ENCODE peak calls at places on chromosomes 16 and 17, in nine cellular contexts. L, U, W, J, E, I, Z, F and M are unnamed samples.

GRCh38 chr17:79985361-79985760 is 50.3 kb downstream of the TBC1D16 start:
- DNase-seq in L (no peak), U (no peak), W (no peak), J (no peak), E (no peak), I (no peak), Z (no peak), F (no peak), M (peak; percentile 68)

GRCh38 chr16:59633996-59634579 is 900.0 kb upstream of the GOT2 start:
- DNase-seq in L (no peak), U (no peak), W (no peak), J (no peak), E (no peak), I (no peak), Z (peak; percentile 50), F (no peak), M (no peak)

GRCh38 chr17:18984273-18985114 is 20.1 kb downstream of the FAM83G start:
- DNase-seq in L (no peak), U (no peak), W (no peak), J (no peak), E (no peak), I (no peak), Z (no peak), F (peak; percentile 35), M (no peak)

GRCh38 chr16:27114006-27114405 is 47.3 kb downstream of the C16orf82 start:
- DNase-seq in L (peak; percentile 25), U (no peak), W (no peak), J (no peak), E (no peak), I (no peak), Z (no peak), F (no peak), M (no peak)

GRCh38 chr16:86664518-86665318 is 86.4 kb downstream of the FOXL1 start:
- DNase-seq in L (no peak), U (no peak), W (peak; percentile 67), J (peak; percentile 4), E (peak; percentile 22), I (no peak), Z (peak; percentile 85), F (no peak), M (no peak)

GRCh38 chr16:6725634-6726331 is 606.9 kb upstream of the RBFOX1 start:
- DNase-seq in L (no peak), U (no peak), W (no peak), J (no peak), E (no peak), I (no peak), Z (no peak), F (no peak), M (no peak)

GRCh38 chr17:74603746-74604145 is 11.7 kb upstream of the CD300LD start:
- DNase-seq in L (no peak), U (no peak), W (no peak), J (no peak), E (no peak), I (no peak), Z (no peak), F (no peak), M (no peak)

GRCh38 chr17:35588196-35588920 is 1.2 kb downstream of the AP2B1 start:
- DNase-seq in L (no peak), U (no peak), W (peak; percentile 92), J (no peak), E (no peak), I (no peak), Z (peak; percentile 54), F (no peak), M (no peak)

GRCh38 chr16:87457724-87458423 is 35.0 kb downstream of the ZCCHC14 start:
- DNase-seq in L (no peak), U (no peak), W (no peak), J (no peak), E (peak; percentile 27), I (no peak), Z (peak; percentile 90), F (no peak), M (no peak)

GRCh38 chr17:83058478-83059167 is 20.8 kb upstream of the METRNL start:
- DNase-seq in L (peak; percentile 45), U (no peak), W (no peak), J (no peak), E (no peak), I (no peak), Z (no peak), F (no peak), M (peak; percentile 67)

DNA sequence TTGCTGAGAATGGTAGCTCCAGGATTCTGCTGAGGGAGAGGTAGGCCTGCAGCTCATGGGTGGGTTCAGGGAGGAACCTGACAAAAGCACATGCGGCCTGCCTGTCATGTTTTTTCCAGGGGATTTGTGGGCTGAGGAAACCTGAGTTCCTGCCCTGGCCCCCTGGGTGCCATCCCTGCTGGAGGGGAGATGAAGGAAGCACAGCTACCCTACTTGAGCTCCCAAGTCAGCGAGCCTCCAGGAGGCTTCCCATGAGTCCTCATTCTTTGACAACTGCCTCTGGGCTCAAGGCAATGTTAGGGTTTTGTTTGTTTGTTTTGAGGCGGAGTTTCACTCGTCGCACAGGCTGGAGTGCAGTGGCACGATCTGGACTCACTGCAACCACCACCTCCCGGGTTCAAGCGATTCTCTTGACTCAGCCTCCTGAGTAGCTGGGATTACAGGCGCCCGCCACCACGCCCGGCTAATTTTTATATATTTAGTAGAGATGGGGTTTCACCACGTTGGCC is 12.1 kb upstream of the FLYWCH1 start:
- DNase-seq in L (no peak), U (no peak), W (no peak), J (no peak), E (no peak), I (no peak), Z (no peak), F (no peak), M (peak; percentile 44)
- TF ChIP-seq CTCF in L (no peak), U (no peak), W (no peak), J (no peak), E (no peak), I (no peak), Z (no peak), F (no peak), M (no peak)

GRCh38 chr16:71210-71539 is 1.3 kb downstream of the RHBDF1 start:
- DNase-seq in L (no peak), U (no peak), W (no peak), J (no peak), E (no peak), I (no peak), Z (no peak), F (no peak), M (no peak)

GRCh38 chr16:72561-73537 is at the start of gene RHBDF1:
- DNase-seq in L (no peak), U (peak; percentile 72), W (peak; percentile 53), J (no peak), E (peak; percentile 62), I (peak; percentile 52), Z (peak; percentile 71), F (peak; percentile 59), M (peak; percentile 87)

GRCh38 chr16:69181-69580 is 3.2 kb downstream of the RHBDF1 start:
- DNase-seq in L (no peak), U (no peak), W (no peak), J (no peak), E (no peak), I (no peak), Z (no peak), F (no peak), M (no peak)

GRCh38 chr16:74025-74424 is 1.6 kb upstream of the RHBDF1 start:
- DNase-seq in L (no peak), U (no peak), W (no peak), J (no peak), E (no peak), I (no peak), Z (no peak), F (no peak), M (no peak)

DNA sequence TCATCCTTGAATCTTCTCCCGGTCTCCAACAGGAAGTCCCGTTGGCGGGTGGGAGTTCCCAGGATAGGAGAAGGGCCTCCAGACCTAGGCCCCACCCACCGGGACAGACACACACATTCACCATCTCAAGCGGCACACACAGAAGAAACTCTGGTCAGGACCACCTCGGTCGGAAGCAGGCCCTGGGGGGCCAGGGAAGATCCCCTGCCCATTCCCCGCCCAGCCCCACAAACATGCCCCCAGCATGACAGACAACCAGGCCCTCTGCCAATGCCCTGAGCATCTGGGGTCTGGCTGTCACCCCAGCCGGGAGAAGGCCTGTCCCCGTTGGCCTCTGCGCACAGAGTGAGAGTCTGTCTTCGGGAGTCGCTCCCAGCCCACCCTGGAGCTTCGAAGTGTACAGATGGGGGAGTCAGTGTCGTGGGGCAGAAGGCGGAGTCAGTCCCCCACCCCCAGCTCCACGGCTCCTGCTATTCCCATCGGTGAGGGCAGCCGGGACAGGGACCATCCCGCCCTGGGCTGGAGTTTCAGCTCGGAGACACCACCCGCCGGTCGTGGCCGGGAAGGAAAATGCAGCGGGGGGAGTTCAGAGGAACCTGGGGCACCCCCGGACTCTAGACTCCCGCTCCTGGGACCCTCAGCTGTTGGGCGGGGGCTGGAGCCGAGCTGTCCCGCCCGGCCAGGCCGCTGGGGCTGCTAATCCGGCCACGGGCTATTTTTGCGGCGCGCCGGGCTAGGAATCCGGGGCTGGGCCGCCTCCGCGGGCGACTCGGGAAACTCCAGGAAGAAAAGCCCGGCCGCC is 690 bp downstream of the RHBDF1 start:
- DNase-seq in L (no peak), U (peak; percentile 81), W (peak; percentile 87), J (no peak), E (peak; percentile 83), I (no peak), Z (peak; percentile 69), F (peak; percentile 97), M (peak; percentile 90)
- H3K4me1 ChIP-seq in L (peaks cover 13% of the 10 kb centered on the region), U (peaks cover 53% of the 10 kb centered on the region), W (peaks cover 29% of the 10 kb centered on the region), J (peaks cover 10% of the 10 kb centered on the region), E (peaks cover 46% of the 10 kb centered on the region), I (peaks cover 11% of the 10 kb centered on the region), Z (peaks cover 22% of the 10 kb centered on the region), F (peaks cover 29% of the 10 kb centered on the region), M (peaks cover 31% of the 10 kb centered on the region)

DNA sequence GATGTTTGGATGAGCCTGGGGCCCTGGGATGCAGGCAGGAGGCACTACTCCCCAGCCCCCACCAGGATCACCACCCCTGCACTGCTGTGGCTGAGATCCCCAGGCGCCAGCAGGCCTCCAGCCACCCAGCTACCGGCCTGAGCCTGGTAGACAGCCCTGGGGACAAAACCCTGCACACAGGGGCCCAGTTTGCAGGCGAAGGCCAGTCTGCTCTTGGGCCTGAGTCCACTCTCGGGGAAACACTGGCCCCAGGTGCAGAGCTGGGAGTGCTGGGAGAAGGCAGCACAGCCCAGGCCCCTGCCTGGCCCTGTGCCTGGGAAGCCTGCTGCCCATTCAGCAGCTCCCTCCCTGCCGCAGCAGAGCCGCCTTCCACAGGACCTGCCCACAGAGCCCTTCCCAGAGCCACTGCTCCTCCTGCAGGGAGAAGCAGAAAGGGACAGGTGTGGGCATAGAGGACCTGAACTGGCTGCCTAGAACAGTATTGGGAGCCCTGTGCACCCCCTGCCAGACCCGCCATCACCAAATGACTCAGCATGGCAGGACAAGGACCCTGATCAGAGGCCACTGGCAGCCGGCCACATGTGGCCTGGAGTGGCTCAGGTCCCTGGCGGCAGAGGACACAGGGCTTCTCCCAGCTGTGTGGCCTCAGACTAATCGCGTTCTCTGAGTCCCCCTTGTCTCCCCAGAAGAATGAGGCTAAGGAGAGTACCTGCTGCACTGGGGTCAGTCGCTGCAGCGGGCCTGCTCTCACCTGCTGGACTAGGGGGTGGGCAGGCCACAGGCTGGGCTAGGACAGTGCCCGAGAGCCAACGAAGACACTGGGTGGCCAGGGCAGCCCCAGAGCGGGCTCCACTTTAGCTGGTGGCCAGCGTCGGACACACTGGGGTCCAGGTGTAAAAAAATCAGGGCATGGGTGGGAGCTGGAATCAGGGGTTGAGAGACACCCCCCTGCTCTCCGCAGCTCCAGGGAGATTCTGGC is 10.7 kb downstream of the MSRB1 start:
- DNase-seq in L (peak; percentile 66), U (no peak), W (peak; percentile 73), J (no peak), E (peak; percentile 84), I (peak; percentile 67), Z (no peak), F (no peak), M (no peak)
- TF ChIP-seq CTCF in L (no peak), U (no peak), W (peak; percentile 47), J (no peak), E (peak; percentile 60), I (peak; percentile 42), Z (peak; percentile 15), F (peak; percentile 12), M (peak; percentile 25)

GRCh38 chr17:46162871-46163270 is 30.4 kb downstream of the KANSL1 start:
- DNase-seq in L (no peak), U (no peak), W (no peak), J (no peak), E (no peak), I (no peak), Z (no peak), F (no peak), M (no peak)
- H3K4me1 ChIP-seq in L (peaks cover 39% of the 10 kb centered on the region), U (peaks cover 77% of the 10 kb centered on the region), W (peaks cover 69% of the 10 kb centered on the region), J (peaks cover 84% of the 10 kb centered on the region), E (peaks cover 76% of the 10 kb centered on the region), I (no peaks in the 10 kb centered on the region), Z (peaks cover 45% of the 10 kb centered on the region), F (no peaks in the 10 kb centered on the region), M (peaks cover 5% of the 10 kb centered on the region)